ENCODE peak calls at places on chromosomes 7 and 10, in seven cellular contexts. One of them, this sample, is unnamed.

GRCh38 chr7:66236713-66237303 is 31.7 kb downstream of the TPST1 start:
- DNase-seq in activated effector memory CD4-positive, alpha-beta T cell treated with Interleukin-2 at 50 U/mL for 16 hours: no peak
- DNase-seq in ACHN: no peak
- DNase-seq in AG08396: peak
- DNase-seq in neural crest cell: no peak
- DNase-seq in RCC 7860: no peak
- DNase-seq in mesenchymal stem cell: no peak
- DNase-seq in this sample: peak

GRCh38 chr7:27182285-27182827 is 2.7 kb downstream of the HOXA11 start:
- DNase-seq in RCC 7860: no peak
- DNase-seq in AG08396: no peak
- DNase-seq in neural crest cell: no peak
- DNase-seq in mesenchymal stem cell: no peak
- DNase-seq in ACHN: no peak
- DNase-seq in activated effector memory CD4-positive, alpha-beta T cell treated with Interleukin-2 at 50 U/mL for 16 hours: no peak
- DNase-seq in this sample: no peak

GRCh38 chr10:74175510-74176379 is 24.7 kb downstream of the ADK start:
- DNase-seq in RCC 7860: no peak
- DNase-seq in activated effector memory CD4-positive, alpha-beta T cell treated with Interleukin-2 at 50 U/mL for 16 hours: no peak
- DNase-seq in neural crest cell: no peak
- DNase-seq in mesenchymal stem cell: no peak
- DNase-seq in ACHN: peak
- DNase-seq in AG08396: no peak
- DNase-seq in this sample: no peak

GRCh38 chr7:73879977-73880681 is 19.2 kb downstream of the TMEM270 start:
- DNase-seq in ACHN: no peak
- DNase-seq in RCC 7860: peak
- DNase-seq in neural crest cell: no peak
- DNase-seq in AG08396: peak
- DNase-seq in mesenchymal stem cell: no peak
- DNase-seq in activated effector memory CD4-positive, alpha-beta T cell treated with Interleukin-2 at 50 U/mL for 16 hours: no peak
- DNase-seq in this sample: peak

GRCh38 chr7:17772581-17773288 is 167.6 kb downstream of the SNX13 start:
- DNase-seq in mesenchymal stem cell: peak
- DNase-seq in AG08396: no peak
- DNase-seq in ACHN: no peak
- DNase-seq in neural crest cell: no peak
- DNase-seq in RCC 7860: no peak
- DNase-seq in activated effector memory CD4-positive, alpha-beta T cell treated with Interleukin-2 at 50 U/mL for 16 hours: no peak
- DNase-seq in this sample: no peak

GRCh38 chr7:1391449-1391848 is 67.8 kb downstream of the MICALL2 start:
- DNase-seq in RCC 7860: no peak
- DNase-seq in AG08396: no peak
- DNase-seq in ACHN: no peak
- DNase-seq in mesenchymal stem cell: no peak
- DNase-seq in activated effector memory CD4-positive, alpha-beta T cell treated with Interleukin-2 at 50 U/mL for 16 hours: no peak
- DNase-seq in neural crest cell: no peak
- DNase-seq in this sample: no peak

GRCh38 chr7:39825391-39825790 is 124.7 kb upstream of the CDK13 start:
- DNase-seq in neural crest cell: no peak
- DNase-seq in RCC 7860: no peak
- DNase-seq in activated effector memory CD4-positive, alpha-beta T cell treated with Interleukin-2 at 50 U/mL for 16 hours: no peak
- DNase-seq in AG08396: no peak
- DNase-seq in mesenchymal stem cell: no peak
- DNase-seq in ACHN: no peak
- DNase-seq in this sample: no peak

GRCh38 chr10:34959321-34959720 is 130.8 kb downstream of the CUL2 start:
- DNase-seq in RCC 7860: no peak
- DNase-seq in mesenchymal stem cell: no peak
- DNase-seq in activated effector memory CD4-positive, alpha-beta T cell treated with Interleukin-2 at 50 U/mL for 16 hours: no peak
- DNase-seq in neural crest cell: peak
- DNase-seq in AG08396: no peak
- DNase-seq in ACHN: no peak
- DNase-seq in this sample: no peak

GRCh38 chr7:31825576-31825975 is 138.6 kb downstream of the PPP1R17 start:
- DNase-seq in activated effector memory CD4-positive, alpha-beta T cell treated with Interleukin-2 at 50 U/mL for 16 hours: no peak
- DNase-seq in RCC 7860: no peak
- DNase-seq in AG08396: no peak
- DNase-seq in mesenchymal stem cell: no peak
- DNase-seq in neural crest cell: no peak
- DNase-seq in ACHN: no peak
- DNase-seq in this sample: no peak

GRCh38 chr7:34091330-34091917 is 186.1 kb downstream of the BMPER start:
- DNase-seq in neural crest cell: no peak
- DNase-seq in ACHN: peak
- DNase-seq in AG08396: peak
- DNase-seq in RCC 7860: peak
- DNase-seq in mesenchymal stem cell: peak
- DNase-seq in activated effector memory CD4-positive, alpha-beta T cell treated with Interleukin-2 at 50 U/mL for 16 hours: no peak
- DNase-seq in this sample: peak

GRCh38 chr7:159139202-159139601 is 5.5 kb downstream of the VIPR2 start:
- DNase-seq in activated effector memory CD4-positive, alpha-beta T cell treated with Interleukin-2 at 50 U/mL for 16 hours: no peak
- DNase-seq in AG08396: no peak
- DNase-seq in RCC 7860: no peak
- DNase-seq in neural crest cell: no peak
- DNase-seq in ACHN: no peak
- DNase-seq in mesenchymal stem cell: no peak
- DNase-seq in this sample: no peak

GRCh38 chr7:17130281-17131059 is 168.0 kb upstream of the AHR start:
- DNase-seq in AG08396: peak
- DNase-seq in RCC 7860: no peak
- DNase-seq in neural crest cell: no peak
- DNase-seq in activated effector memory CD4-positive, alpha-beta T cell treated with Interleukin-2 at 50 U/mL for 16 hours: no peak
- DNase-seq in mesenchymal stem cell: peak
- DNase-seq in ACHN: no peak
- DNase-seq in this sample: peak

This sample was measured in AG20443.